ENCODE peak calls at places on chromosomes 7 and 10, in seven cellular contexts. One of them, this sample, is unnamed.

GRCh38 chr7:68269410-68269809 is 1272.8 kb downstream of the TYW1 start:
- DNase-seq in CD8-positive, alpha-beta T cell: no peak
- DNase-seq in activated CD8-positive, alpha-beta T cell treated with anti-CD3 and anti-CD28 coated beads for 36 hours: no peak
- DNase-seq in AG10803: peak; percentile 85
- DNase-seq in cardiac muscle cell: peak; percentile 60
- DNase-seq in Calu3: no peak
- DNase-seq in tibial artery: no peak
- DNase-seq in this sample: no peak

GRCh38 chr10:123666318-123667291 is at the start of gene GPR26:
- DNase-seq in CD8-positive, alpha-beta T cell: no peak
- DNase-seq in activated CD8-positive, alpha-beta T cell treated with anti-CD3 and anti-CD28 coated beads for 36 hours: no peak
- DNase-seq in AG10803: peak; percentile 11
- DNase-seq in cardiac muscle cell: no peak
- DNase-seq in Calu3: no peak
- DNase-seq in tibial artery: no peak
- DNase-seq in this sample: no peak

GRCh38 chr10:85791846-85792532 is 574.6 kb downstream of the GRID1 start:
- DNase-seq in CD8-positive, alpha-beta T cell: no peak
- DNase-seq in activated CD8-positive, alpha-beta T cell treated with anti-CD3 and anti-CD28 coated beads for 36 hours: peak; percentile 7
- DNase-seq in AG10803: peak; percentile 23
- DNase-seq in cardiac muscle cell: peak; percentile 10
- DNase-seq in Calu3: peak; percentile 6
- DNase-seq in tibial artery: no peak
- DNase-seq in this sample: no peak

GRCh38 chr10:11472158-11472753 is 139.2 kb downstream of the USP6NL start:
- DNase-seq in CD8-positive, alpha-beta T cell: peak; percentile 59
- DNase-seq in activated CD8-positive, alpha-beta T cell treated with anti-CD3 and anti-CD28 coated beads for 36 hours: peak; percentile 80
- DNase-seq in AG10803: peak; percentile 43
- DNase-seq in cardiac muscle cell: peak; percentile 53
- DNase-seq in Calu3: peak; percentile 74
- DNase-seq in tibial artery: no peak
- DNase-seq in this sample: no peak

GRCh38 chr7:49644402-49645166 is 128.9 kb upstream of the VWC2 start:
- DNase-seq in CD8-positive, alpha-beta T cell: no peak
- DNase-seq in activated CD8-positive, alpha-beta T cell treated with anti-CD3 and anti-CD28 coated beads for 36 hours: no peak
- DNase-seq in AG10803: no peak
- DNase-seq in cardiac muscle cell: no peak
- DNase-seq in Calu3: no peak
- DNase-seq in tibial artery: no peak
- DNase-seq in this sample: no peak

GRCh38 chr10:121340176-121340850 is 257.9 kb downstream of the FGFR2 start:
- DNase-seq in CD8-positive, alpha-beta T cell: no peak
- DNase-seq in activated CD8-positive, alpha-beta T cell treated with anti-CD3 and anti-CD28 coated beads for 36 hours: no peak
- DNase-seq in AG10803: no peak
- DNase-seq in cardiac muscle cell: no peak
- DNase-seq in Calu3: no peak
- DNase-seq in tibial artery: no peak
- DNase-seq in this sample: no peak

GRCh38 chr7:157855452-157856213 is 518.8 kb downstream of the DNAJB6 start:
- DNase-seq in CD8-positive, alpha-beta T cell: no peak
- DNase-seq in activated CD8-positive, alpha-beta T cell treated with anti-CD3 and anti-CD28 coated beads for 36 hours: no peak
- DNase-seq in AG10803: no peak
- DNase-seq in cardiac muscle cell: no peak
- DNase-seq in Calu3: no peak
- DNase-seq in tibial artery: no peak
- DNase-seq in this sample: no peak

GRCh38 chr7:5657901-5658300 is 123.6 kb downstream of the RNF216 start:
- DNase-seq in CD8-positive, alpha-beta T cell: no peak
- DNase-seq in activated CD8-positive, alpha-beta T cell treated with anti-CD3 and anti-CD28 coated beads for 36 hours: no peak
- DNase-seq in AG10803: peak; percentile 70
- DNase-seq in cardiac muscle cell: no peak
- DNase-seq in Calu3: no peak
- DNase-seq in tibial artery: no peak
- DNase-seq in this sample: no peak

GRCh38 chr10:49612513-49613159 is 1.2 kb upstream of the CHAT start:
- DNase-seq in CD8-positive, alpha-beta T cell: no peak
- DNase-seq in activated CD8-positive, alpha-beta T cell treated with anti-CD3 and anti-CD28 coated beads for 36 hours: peak; percentile 29
- DNase-seq in AG10803: no peak
- DNase-seq in cardiac muscle cell: no peak
- DNase-seq in Calu3: peak; percentile 9
- DNase-seq in tibial artery: peak; percentile 46
- DNase-seq in this sample: peak; percentile 46

GRCh38 chr7:129368389-129368986 is 65.7 kb upstream of the STRIP2 start:
- DNase-seq in CD8-positive, alpha-beta T cell: no peak
- DNase-seq in activated CD8-positive, alpha-beta T cell treated with anti-CD3 and anti-CD28 coated beads for 36 hours: peak; percentile 42
- DNase-seq in AG10803: no peak
- DNase-seq in cardiac muscle cell: no peak
- DNase-seq in Calu3: peak; percentile 12
- DNase-seq in tibial artery: no peak
- DNase-seq in this sample: no peak

GRCh38 chr7:74033372-74034311 is 5.7 kb downstream of the ELN start:
- DNase-seq in CD8-positive, alpha-beta T cell: no peak
- DNase-seq in activated CD8-positive, alpha-beta T cell treated with anti-CD3 and anti-CD28 coated beads for 36 hours: no peak
- DNase-seq in AG10803: no peak
- DNase-seq in cardiac muscle cell: peak; percentile 78
- DNase-seq in Calu3: no peak
- DNase-seq in tibial artery: peak; percentile 97
- DNase-seq in this sample: no peak

GRCh38 chr7:23712368-23713284 is 2.6 kb downstream of the STK31 start:
- DNase-seq in CD8-positive, alpha-beta T cell: no peak
- DNase-seq in activated CD8-positive, alpha-beta T cell treated with anti-CD3 and anti-CD28 coated beads for 36 hours: no peak
- DNase-seq in AG10803: peak; percentile 69
- DNase-seq in cardiac muscle cell: peak; percentile 77
- DNase-seq in Calu3: no peak
- DNase-seq in tibial artery: no peak
- DNase-seq in this sample: no peak

GRCh38 chr10:72175166-72175565 is 40.6 kb upstream of the ANAPC16 start:
- DNase-seq in CD8-positive, alpha-beta T cell: no peak
- DNase-seq in activated CD8-positive, alpha-beta T cell treated with anti-CD3 and anti-CD28 coated beads for 36 hours: no peak
- DNase-seq in AG10803: peak; percentile 54
- DNase-seq in cardiac muscle cell: peak; percentile 30
- DNase-seq in Calu3: no peak
- DNase-seq in tibial artery: no peak
- DNase-seq in this sample: no peak

GRCh38 chr7:151745090-151745638 is 131.8 kb downstream of the PRKAG2 start:
- DNase-seq in CD8-positive, alpha-beta T cell: no peak
- DNase-seq in activated CD8-positive, alpha-beta T cell treated with anti-CD3 and anti-CD28 coated beads for 36 hours: peak; percentile 82
- DNase-seq in AG10803: peak; percentile 54
- DNase-seq in cardiac muscle cell: peak; percentile 66
- DNase-seq in Calu3: peak; percentile 84
- DNase-seq in tibial artery: peak; percentile 96
- DNase-seq in this sample: peak; percentile 99

GRCh38 chr7:102404005-102404861 is 8.1 kb downstream of the PRKRIP1 start:
- DNase-seq in CD8-positive, alpha-beta T cell: peak; percentile 32
- DNase-seq in activated CD8-positive, alpha-beta T cell treated with anti-CD3 and anti-CD28 coated beads for 36 hours: peak; percentile 59
- DNase-seq in AG10803: peak; percentile 68
- DNase-seq in cardiac muscle cell: peak; percentile 64
- DNase-seq in Calu3: peak; percentile 19
- DNase-seq in tibial artery: no peak
- DNase-seq in this sample: peak; percentile 69
- TF ChIP-seq CTCF in CD8-positive, alpha-beta T cell: peak; percentile 75
- TF ChIP-seq CTCF in activated CD8-positive, alpha-beta T cell treated with anti-CD3 and anti-CD28 coated beads for 36 hours: peak; percentile 70
- TF ChIP-seq CTCF in AG10803: peak; percentile 74
- TF ChIP-seq CTCF in cardiac muscle cell: peak; percentile 64
- TF ChIP-seq CTCF in Calu3: peak; percentile 37
- TF ChIP-seq CTCF in tibial artery: peak; percentile 42
- TF ChIP-seq CTCF in this sample: peak; percentile 84

GRCh38 chr7:13115829-13116228 is 428.4 kb downstream of the ARL4A start:
- DNase-seq in CD8-positive, alpha-beta T cell: no peak
- DNase-seq in activated CD8-positive, alpha-beta T cell treated with anti-CD3 and anti-CD28 coated beads for 36 hours: no peak
- DNase-seq in AG10803: no peak
- DNase-seq in cardiac muscle cell: no peak
- DNase-seq in Calu3: no peak
- DNase-seq in tibial artery: no peak
- DNase-seq in this sample: no peak

GRCh38 chr7:13115157-13115772 is 427.8 kb downstream of the ARL4A start:
- DNase-seq in CD8-positive, alpha-beta T cell: no peak
- DNase-seq in activated CD8-positive, alpha-beta T cell treated with anti-CD3 and anti-CD28 coated beads for 36 hours: no peak
- DNase-seq in AG10803: no peak
- DNase-seq in cardiac muscle cell: peak; percentile 48
- DNase-seq in Calu3: no peak
- DNase-seq in tibial artery: no peak
- DNase-seq in this sample: no peak

GRCh38 chr7:13111230-13111629 is 423.8 kb downstream of the ARL4A start:
- DNase-seq in CD8-positive, alpha-beta T cell: no peak
- DNase-seq in activated CD8-positive, alpha-beta T cell treated with anti-CD3 and anti-CD28 coated beads for 36 hours: no peak
- DNase-seq in AG10803: no peak
- DNase-seq in cardiac muscle cell: no peak
- DNase-seq in Calu3: no peak
- DNase-seq in tibial artery: no peak
- DNase-seq in this sample: no peak

DNA sequence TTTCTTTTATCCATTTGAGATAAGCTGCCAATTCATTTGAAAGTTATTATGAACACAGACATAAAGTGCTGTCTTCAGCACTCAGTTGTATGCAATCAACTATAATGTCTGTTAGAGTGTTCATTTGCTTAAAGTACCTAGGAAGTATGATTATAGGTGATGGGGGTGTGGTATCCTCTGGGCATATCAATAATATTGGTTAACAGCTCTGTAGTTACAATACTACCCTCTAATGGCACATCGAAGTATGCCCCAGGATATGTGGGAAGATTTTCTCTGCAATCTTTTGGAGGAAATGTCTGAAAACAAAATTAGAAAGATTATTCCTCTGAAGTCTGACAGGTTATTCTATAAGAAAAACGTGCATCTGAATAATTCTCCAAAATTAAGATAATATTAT is 429.7 kb downstream of the ARL4A start:
- DNase-seq in CD8-positive, alpha-beta T cell: no peak
- DNase-seq in activated CD8-positive, alpha-beta T cell treated with anti-CD3 and anti-CD28 coated beads for 36 hours: no peak
- DNase-seq in AG10803: peak; percentile 8
- DNase-seq in cardiac muscle cell: peak; percentile 29
- DNase-seq in Calu3: peak; percentile 20
- DNase-seq in tibial artery: no peak
- DNase-seq in this sample: no peak
- TF ChIP-seq CTCF in CD8-positive, alpha-beta T cell: no peak
- TF ChIP-seq CTCF in activated CD8-positive, alpha-beta T cell treated with anti-CD3 and anti-CD28 coated beads for 36 hours: no peak
- TF ChIP-seq CTCF in AG10803: peak; percentile 57
- TF ChIP-seq CTCF in cardiac muscle cell: peak; percentile 50
- TF ChIP-seq CTCF in Calu3: peak; percentile 63
- TF ChIP-seq CTCF in tibial artery: no peak
- TF ChIP-seq CTCF in this sample: no peak

DNA sequence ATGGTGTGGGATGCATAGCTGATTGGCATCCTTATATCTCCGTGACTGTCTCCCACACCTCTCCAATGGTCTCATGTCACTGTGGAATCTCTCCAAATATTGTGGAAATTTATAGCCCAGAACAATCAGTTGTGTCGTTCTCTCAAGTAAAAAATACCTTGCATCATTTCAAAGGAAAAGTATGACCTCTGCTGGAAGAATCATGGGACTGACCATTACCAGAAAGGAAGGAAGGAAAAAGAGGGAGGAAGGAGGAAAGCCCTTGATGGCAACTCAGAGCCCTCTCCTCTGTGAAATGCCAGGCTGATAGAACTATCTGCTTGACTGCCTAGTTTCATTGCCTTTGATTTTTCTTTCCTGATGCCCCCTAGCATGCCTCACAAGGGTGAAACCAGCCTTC is 76.3 kb downstream of the FOXI2 start:
- DNase-seq in CD8-positive, alpha-beta T cell: no peak
- DNase-seq in activated CD8-positive, alpha-beta T cell treated with anti-CD3 and anti-CD28 coated beads for 36 hours: no peak
- DNase-seq in AG10803: no peak
- DNase-seq in cardiac muscle cell: no peak
- DNase-seq in Calu3: no peak
- DNase-seq in tibial artery: no peak
- DNase-seq in this sample: no peak
- TF ChIP-seq CTCF in CD8-positive, alpha-beta T cell: no peak
- TF ChIP-seq CTCF in activated CD8-positive, alpha-beta T cell treated with anti-CD3 and anti-CD28 coated beads for 36 hours: no peak
- TF ChIP-seq CTCF in AG10803: no peak
- TF ChIP-seq CTCF in cardiac muscle cell: no peak
- TF ChIP-seq CTCF in Calu3: no peak
- TF ChIP-seq CTCF in tibial artery: no peak
- TF ChIP-seq CTCF in this sample: no peak

DNA sequence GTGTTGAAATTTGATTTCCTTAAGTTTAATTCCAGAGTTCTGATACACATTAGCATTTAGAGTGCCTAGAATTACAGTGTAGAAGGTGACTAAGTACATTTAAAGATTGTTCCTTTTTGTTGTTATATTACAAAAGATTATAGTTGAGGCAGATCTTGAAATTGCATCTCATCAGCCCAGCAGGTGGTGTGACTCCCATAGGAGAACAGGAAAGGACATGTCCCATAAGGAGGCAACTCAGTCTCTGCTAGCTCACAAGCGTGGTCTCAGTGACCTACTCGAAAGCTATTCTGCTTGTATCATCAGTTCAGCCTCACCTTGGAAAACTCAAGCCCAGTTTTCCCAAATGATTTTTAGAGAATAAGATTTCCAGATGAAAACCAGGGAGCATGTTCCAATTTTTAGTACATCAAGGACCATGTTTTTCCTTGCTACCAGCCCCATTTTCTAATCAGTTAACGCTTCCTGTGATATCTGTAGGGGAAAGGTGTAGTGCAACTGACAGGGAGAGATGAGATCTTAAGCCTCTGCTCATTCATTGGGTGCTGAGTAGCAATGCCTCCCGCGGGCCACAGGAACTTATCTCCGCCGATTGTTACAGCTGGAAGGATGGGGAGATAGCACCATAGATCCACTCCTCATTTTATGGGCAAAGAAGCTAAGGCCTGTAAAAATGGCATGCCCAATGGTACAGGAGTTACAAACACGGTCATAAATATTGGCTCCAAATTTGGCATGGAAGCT is 1.1 kb upstream of the GNAI1 start:
- DNase-seq in CD8-positive, alpha-beta T cell: no peak
- DNase-seq in activated CD8-positive, alpha-beta T cell treated with anti-CD3 and anti-CD28 coated beads for 36 hours: no peak
- DNase-seq in AG10803: peak; percentile 39
- DNase-seq in cardiac muscle cell: no peak
- DNase-seq in Calu3: peak; percentile 5
- DNase-seq in tibial artery: no peak
- DNase-seq in this sample: no peak
- TF ChIP-seq CTCF in CD8-positive, alpha-beta T cell: no peak
- TF ChIP-seq CTCF in activated CD8-positive, alpha-beta T cell treated with anti-CD3 and anti-CD28 coated beads for 36 hours: no peak
- TF ChIP-seq CTCF in AG10803: peak; percentile 37
- TF ChIP-seq CTCF in cardiac muscle cell: no peak
- TF ChIP-seq CTCF in Calu3: no peak
- TF ChIP-seq CTCF in tibial artery: peak; percentile 7
- TF ChIP-seq CTCF in this sample: no peak

DNA sequence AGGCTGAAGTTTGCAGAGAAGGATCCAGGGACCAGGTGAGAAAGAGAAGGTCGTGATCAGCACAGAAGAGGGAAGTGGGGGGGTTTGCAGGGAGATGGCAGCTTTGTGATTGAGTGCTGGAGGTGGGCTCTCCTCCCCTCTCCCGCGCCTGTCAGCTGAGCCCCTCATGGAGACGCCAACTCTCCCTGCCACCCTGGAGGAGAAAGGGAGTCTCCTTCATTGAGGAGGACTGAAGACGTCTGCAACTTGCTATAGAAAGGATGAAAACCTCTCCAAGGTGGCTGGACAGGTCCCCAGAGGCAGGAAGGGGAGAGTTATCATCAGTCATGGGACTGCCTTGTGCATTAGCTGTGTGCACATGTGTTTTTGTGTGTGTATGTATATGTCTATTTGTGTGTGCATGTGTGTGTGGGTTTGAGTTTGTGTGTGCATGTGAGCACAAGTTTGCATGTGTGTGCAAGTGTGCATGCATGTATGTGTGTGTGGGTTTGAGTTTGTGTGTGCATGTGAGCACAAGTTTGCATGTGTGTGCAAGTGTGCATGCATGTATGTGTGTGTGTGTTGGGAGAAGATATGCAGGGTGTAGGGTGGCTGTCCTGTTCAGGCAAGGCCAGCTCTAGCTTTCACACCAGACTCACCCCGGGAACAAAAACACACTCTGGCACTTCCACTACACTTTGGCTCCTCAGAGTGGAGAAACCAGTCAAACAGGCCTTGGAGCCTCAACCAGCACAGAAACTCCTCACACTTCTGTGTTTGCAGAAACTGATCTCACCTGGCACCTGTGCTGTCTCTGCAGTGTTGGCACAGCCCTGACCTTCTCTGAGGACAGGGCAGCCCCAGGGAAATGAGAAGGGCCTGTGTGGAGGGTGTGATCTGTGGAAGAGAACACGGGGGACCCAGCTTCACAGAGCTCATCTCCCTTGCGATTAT is 3.8 kb upstream of the CALML5 start:
- DNase-seq in CD8-positive, alpha-beta T cell: no peak
- DNase-seq in activated CD8-positive, alpha-beta T cell treated with anti-CD3 and anti-CD28 coated beads for 36 hours: no peak
- DNase-seq in AG10803: no peak
- DNase-seq in cardiac muscle cell: no peak
- DNase-seq in Calu3: peak; percentile 77
- DNase-seq in tibial artery: peak; percentile 42
- DNase-seq in this sample: no peak
- TF ChIP-seq CTCF in CD8-positive, alpha-beta T cell: no peak
- TF ChIP-seq CTCF in activated CD8-positive, alpha-beta T cell treated with anti-CD3 and anti-CD28 coated beads for 36 hours: no peak
- TF ChIP-seq CTCF in AG10803: no peak
- TF ChIP-seq CTCF in cardiac muscle cell: no peak
- TF ChIP-seq CTCF in Calu3: no peak
- TF ChIP-seq CTCF in tibial artery: no peak
- TF ChIP-seq CTCF in this sample: no peak

This sample was measured in CD14-positive monocyte.